ENCODE peak calls at places on chromosomes 12 and 14, in seven cellular contexts. O is occipital lobe, V is PC-9, W is mucosa of descending colon, M is WERI-Rb-1, S is AG08396, L is cardiac fibroblast. A is an unnamed sample.

GRCh38 chr12:55698965-55699364 is 8.7 kb downstream of the ITGA7 start:
- DNase-seq in O (no peak), V (no peak), W (no peak), M (no peak), S (no peak), L (no peak), A (peak)

GRCh38 chr12:5898874-5899273 is 46.2 kb downstream of the ANO2 start:
- DNase-seq in O (no peak), V (no peak), W (no peak), M (no peak), S (no peak), L (no peak), A (no peak)

GRCh38 chr12:132604108-132605054 is 6.0 kb downstream of the LRCOL1 start:
- DNase-seq in O (no peak), V (no peak), W (peak), M (peak), S (no peak), L (no peak), A (no peak)

GRCh38 chr12:103855896-103856657 is 15.0 kb upstream of the NT5DC3 start:
- DNase-seq in O (no peak), V (no peak), W (no peak), M (no peak), S (no peak), L (peak), A (no peak)

GRCh38 chr14:102554835-102555819 is 37.3 kb upstream of the RCOR1 start:
- DNase-seq in O (no peak), V (no peak), W (peak), M (no peak), S (peak), L (peak), A (peak)

GRCh38 chr12:1281683-1282366 is 290.8 kb downstream of the ERC1 start:
- DNase-seq in O (no peak), V (no peak), W (no peak), M (no peak), S (peak), L (peak), A (no peak)

GRCh38 chr14:93834739-93835383 is 46.6 kb upstream of the PRIMA1 start:
- DNase-seq in O (no peak), V (no peak), W (no peak), M (no peak), S (no peak), L (no peak), A (no peak)

GRCh38 chr14:104864267-104865068 is 600 bp upstream of the CEP170B start:
- DNase-seq in O (no peak), V (peak), W (peak), M (no peak), S (no peak), L (no peak), A (peak)

GRCh38 chr12:113802000-113802749 is 163.9 kb downstream of the RBM19 start:
- DNase-seq in O (no peak), V (no peak), W (no peak), M (no peak), S (no peak), L (no peak), A (no peak)

GRCh38 chr14:64417042-64417770 is 29.1 kb downstream of the MTHFD1 start:
- DNase-seq in O (no peak), V (no peak), W (no peak), M (no peak), S (peak), L (peak), A (no peak)

GRCh38 chr12:123223241-123223668 is 9.7 kb downstream of the MPHOSPH9 start:
- DNase-seq in O (no peak), V (no peak), W (no peak), M (no peak), S (no peak), L (no peak), A (no peak)

GRCh38 chr12:58161773-58162172 is 220.4 kb downstream of the ATP23 start:
- DNase-seq in O (no peak), V (peak), W (no peak), M (no peak), S (no peak), L (no peak), A (no peak)

GRCh38 chr14:105682956-105683570 is 156.7 kb downstream of the TMEM121 start:
- DNase-seq in O (no peak), V (no peak), W (no peak), M (no peak), S (no peak), L (no peak), A (no peak)

GRCh38 chr12:25975682-25976081 is 17.2 kb downstream of the RASSF8 start:
- DNase-seq in O (no peak), V (no peak), W (no peak), M (no peak), S (no peak), L (no peak), A (no peak)

GRCh38 chr12:27382126-27382795 is 49.6 kb downstream of the BMAL2 start:
- DNase-seq in O (no peak), V (no peak), W (no peak), M (no peak), S (no peak), L (peak), A (no peak)

GRCh38 chr12:104615048-104615561 is 158.4 kb downstream of the CHST11 start:
- DNase-seq in O (no peak), V (no peak), W (peak), M (no peak), S (peak), L (no peak), A (no peak)

GRCh38 chr12:3962661-3963483 is 89.7 kb upstream of the PARP11 start:
- DNase-seq in O (no peak), V (no peak), W (peak), M (no peak), S (no peak), L (no peak), A (no peak)

GRCh38 chr14:105486974-105487448 is 325 bp downstream of the CRIP1 start:
- DNase-seq in O (no peak), V (peak), W (peak), M (no peak), S (no peak), L (no peak), A (peak)

GRCh38 chr12:9707356-9707755 is 25.5 kb downstream of the CLECL1 start:
- DNase-seq in O (no peak), V (no peak), W (peak), M (no peak), S (no peak), L (no peak), A (no peak)

GRCh38 chr12:94289551-94290312 is 141.4 kb downstream of the PLXNC1 start:
- DNase-seq in O (no peak), V (no peak), W (no peak), M (no peak), S (peak), L (peak), A (no peak)

GRCh38 chr12:96034631-96035282 is 630 bp downstream of the LTA4H start:
- DNase-seq in O (no peak), V (peak), W (peak), M (peak), S (peak), L (peak), A (peak)